ENCODE peak calls at places on chromosomes 1 and 21, in six cellular contexts. U is GM23338, F is OCI-LY7, V is neural progenitor cell, J is GM23248, Q is SK-N-SH. K is an unnamed sample. For H3K4me1, the result is how much of the 10 kb centered on the place peaks cover.

GRCh38 chr1:201264554-201264953 is 18.8 kb upstream of the PKP1 start:
- DNase-seq in U (no peak), F (no peak), V (no peak), J (no peak), Q (no peak), K (no peak)

GRCh38 chr1:212346586-212346985 is 61.4 kb downstream of the PPP2R5A start:
- DNase-seq in U (no peak), F (no peak), V (no peak), J (peak), Q (no peak), K (no peak)

GRCh38 chr1:116947090-116947489 is 37.4 kb downstream of the PTGFRN start:
- DNase-seq in U (no peak), F (no peak), V (no peak), J (no peak), Q (peak), K (no peak)

GRCh38 chr21:41817877-41818855 is 51.3 kb upstream of the RIPK4 start:
- DNase-seq in U (no peak), F (no peak), V (peak), J (no peak), Q (no peak), K (no peak)

GRCh38 chr1:86069757-86070145 is 86.8 kb downstream of the COL24A1 start:
- DNase-seq in U (no peak), F (no peak), V (no peak), J (peak), Q (no peak), K (no peak)

GRCh38 chr1:6275826-6276764 is 15.2 kb upstream of the GPR153 start:
- DNase-seq in U (peak), F (no peak), V (no peak), J (peak), Q (no peak), K (peak)

GRCh38 chr21:32539378-32539777 is 45.9 kb downstream of the TCP10L start:
- DNase-seq in U (no peak), F (no peak), V (no peak), J (no peak), Q (no peak), K (no peak)

GRCh38 chr1:202207292-202207691 is 13.7 kb downstream of the LGR6 start:
- DNase-seq in U (peak), F (no peak), V (peak), J (peak), Q (peak), K (peak)

GRCh38 chr1:84835169-84835568 is 57.8 kb downstream of the LPAR3 start:
- DNase-seq in U (no peak), F (no peak), V (no peak), J (no peak), Q (no peak), K (no peak)

GRCh38 chr1:32893198-32894018 is 7.1 kb downstream of the HPCA start:
- DNase-seq in U (peak), F (peak), V (peak), J (peak), Q (peak), K (peak)

GRCh38 chr1:75908717-75909152 is 23.5 kb downstream of the ASB17 start:
- DNase-seq in U (peak), F (peak), V (peak), J (peak), Q (peak), K (peak)

GRCh38 chr1:70156529-70157120 is 48.8 kb downstream of the LRRC40 start:
- DNase-seq in U (no peak), F (no peak), V (no peak), J (peak), Q (no peak), K (no peak)

GRCh38 chr21:14453339-14453738 is 70.4 kb upstream of the HSPA13 start:
- DNase-seq in U (no peak), F (no peak), V (no peak), J (no peak), Q (no peak), K (peak)

GRCh38 chr1:232845521-232845920 is 40.3 kb downstream of the MAP10 start:
- DNase-seq in U (no peak), F (no peak), V (peak), J (no peak), Q (no peak), K (no peak)

GRCh38 chr1:26072305-26072704 is 4.9 kb upstream of the TRIM63 start:
- DNase-seq in U (no peak), F (no peak), V (no peak), J (no peak), Q (no peak), K (no peak)

GRCh38 chr1:226203693-226204092 is 17.2 kb upstream of the ACBD3 start:
- DNase-seq in U (no peak), F (peak), V (no peak), J (no peak), Q (no peak), K (no peak)

GRCh38 chr1:38815903-38816627 is 43.5 kb downstream of the RRAGC start:
- DNase-seq in U (peak), F (no peak), V (no peak), J (peak), Q (no peak), K (no peak)

GRCh38 chr1:160342520-160342919 is 530 bp downstream of the COPA start:
- DNase-seq in U (no peak), F (peak), V (peak), J (peak), Q (no peak), K (peak)

GRCh38 chr21:28971171-28971570 is 21.5 kb downstream of the LTN1 start:
- DNase-seq in U (peak), F (no peak), V (peak), J (peak), Q (no peak), K (no peak)

GRCh38 chr1:206864939-206865671 is at the start of gene IL20:
- DNase-seq in U (peak), F (peak), V (peak), J (peak), Q (peak), K (peak)

GRCh38 chr1:25210728-25211127 is 21.6 kb downstream of the SYF2 start:
- DNase-seq in U (no peak), F (no peak), V (no peak), J (no peak), Q (no peak), K (no peak)

GRCh38 chr1:29180497-29181412 is 945 bp downstream of the SRSF4 start:
- DNase-seq in U (peak), F (no peak), V (no peak), J (no peak), Q (no peak), K (no peak)

GRCh38 chr1:29179641-29180184 is 2.0 kb downstream of the SRSF4 start:
- DNase-seq in U (no peak), F (no peak), V (no peak), J (peak), Q (no peak), K (no peak)

GRCh38 chr1:29172415-29172814 is 9.3 kb downstream of the SRSF4 start:
- DNase-seq in U (no peak), F (no peak), V (no peak), J (no peak), Q (no peak), K (no peak)

GRCh38 chr1:29177022-29177705 is 4.5 kb downstream of the SRSF4 start:
- DNase-seq in U (no peak), F (no peak), V (no peak), J (peak), Q (no peak), K (no peak)

DNA sequence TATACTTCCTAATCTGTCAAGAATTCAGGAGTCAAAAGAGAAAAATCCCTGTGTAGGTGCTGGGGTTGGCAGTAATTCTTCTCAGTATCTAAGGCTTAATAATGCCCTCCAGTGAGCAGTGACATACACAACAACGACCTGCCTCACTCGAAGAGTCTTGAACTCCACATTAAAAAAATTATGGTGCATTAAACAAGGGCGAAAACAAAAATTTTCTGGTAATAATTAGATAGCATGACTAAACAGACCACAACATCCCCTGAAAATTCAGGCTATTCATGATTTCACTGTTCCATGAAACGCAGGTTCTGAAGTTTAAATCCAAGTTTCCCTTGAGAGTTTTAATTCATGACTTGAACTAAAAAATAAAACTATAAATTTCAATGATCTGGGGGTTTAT is 5.1 kb downstream of the SRSF4 start:
- DNase-seq in U (no peak), F (no peak), V (no peak), J (peak), Q (no peak), K (no peak)
- H3K4me1 ChIP-seq in U (under half), F (under half), V (under half), J (half or more), Q (under half), K (under half)

GRCh38 chr1:183515002-183515689 is 42.8 kb downstream of the SMG7 start:
- DNase-seq in U (no peak), F (no peak), V (no peak), J (peak), Q (no peak), K (peak)
- TF ChIP-seq EZH2phosphoT487 in U (no peak), F (no peak), V (no peak), J (no peak), Q (no peak), K (no peak)

GRCh38 chr1:103362348-103363007 is 163.0 kb upstream of the RNPC3 start:
- DNase-seq in U (no peak), F (no peak), V (no peak), J (no peak), Q (no peak), K (no peak)
- H2AFZ ChIP-seq in U (no peak), F (no peak), V (peak), J (no peak), Q (no peak), K (no peak)

GRCh38 chr1:19465650-19466049 is 19.7 kb downstream of the CAPZB start:
- DNase-seq in U (no peak), F (no peak), V (no peak), J (no peak), Q (no peak), K (no peak)
- H3K4me1 ChIP-seq in U (half or more), F (under half), V (half or more), J (under half), Q (under half), K (half or more)

GRCh38 chr1:163410073-163410522 is 88.3 kb downstream of the NUF2 start:
- DNase-seq in U (peak), F (peak), V (peak), J (peak), Q (peak), K (peak)
- TF ChIP-seq EZH2phosphoT487 in U (no peak), F (no peak), V (no peak), J (no peak), Q (no peak), K (no peak)

GRCh38 chr1:95023399-95024050 is 49.2 kb downstream of the ALG14 start:
- DNase-seq in U (no peak), F (no peak), V (no peak), J (peak), Q (no peak), K (no peak)

GRCh38 chr1:95021794-95022193 is 51.0 kb downstream of the ALG14 start:
- DNase-seq in U (no peak), F (no peak), V (no peak), J (peak), Q (no peak), K (no peak)

GRCh38 chr1:95018602-95019369 is 54.0 kb downstream of the ALG14 start:
- DNase-seq in U (no peak), F (no peak), V (no peak), J (peak), Q (no peak), K (peak)

GRCh38 chr1:95021085-95021484 is 51.7 kb downstream of the ALG14 start:
- DNase-seq in U (no peak), F (no peak), V (no peak), J (no peak), Q (no peak), K (no peak)

DNA sequence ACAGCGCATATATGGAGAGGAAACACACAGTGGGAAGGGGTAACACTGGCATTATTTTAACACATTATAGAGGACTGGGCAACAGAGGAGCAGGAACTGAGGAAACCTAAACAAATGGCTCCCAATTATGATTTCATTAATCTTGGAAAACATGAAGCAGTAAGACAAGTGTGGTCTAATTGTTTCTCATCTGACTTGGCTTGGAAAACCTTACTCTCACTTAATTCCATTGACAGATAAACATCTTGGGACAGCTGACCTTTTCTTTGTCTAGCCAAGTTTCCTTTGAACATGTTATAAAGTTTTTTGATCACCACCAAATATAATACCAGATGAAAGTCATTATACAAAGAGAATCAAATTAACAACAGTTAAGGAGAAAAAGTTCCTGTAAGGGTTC is 50.2 kb downstream of the ALG14 start:
- DNase-seq in U (no peak), F (no peak), V (no peak), J (no peak), Q (no peak), K (no peak)
- H2AFZ ChIP-seq in U (no peak), F (no peak), V (no peak), J (no peak), Q (peak), K (no peak)

GRCh38 chr1:40691538-40692428 is at the start of gene NFYC:
- DNase-seq in U (peak), F (peak), V (peak), J (peak), Q (peak), K (peak)
- H3K4me1 ChIP-seq in U (under half), F (half or more), V (under half), J (under half), Q (under half), K (under half)

DNA sequence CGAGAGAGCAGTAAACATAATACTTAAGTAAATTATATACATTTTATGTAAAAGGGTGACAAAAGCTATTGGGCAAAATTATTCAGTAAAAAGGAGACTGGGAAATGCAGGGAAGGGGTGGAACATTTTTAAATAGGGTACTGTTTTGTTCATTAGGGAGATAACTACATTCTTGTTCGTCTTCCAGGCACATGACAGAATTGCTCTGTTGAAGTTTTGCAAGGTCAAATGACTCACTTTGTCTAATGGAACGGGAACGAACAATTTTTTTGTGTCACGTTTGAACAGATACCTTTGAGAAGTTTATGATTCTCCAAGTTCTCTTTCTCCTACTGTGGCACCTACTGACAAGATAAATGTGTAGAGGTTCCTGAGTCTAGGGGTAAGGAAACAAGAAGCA is 382.3 kb upstream of the ZRANB2 start:
- DNase-seq in U (no peak), F (no peak), V (no peak), J (peak), Q (no peak), K (no peak)
- TF ChIP-seq EZH2phosphoT487 in U (no peak), F (no peak), V (no peak), J (no peak), Q (no peak), K (no peak)

DNA sequence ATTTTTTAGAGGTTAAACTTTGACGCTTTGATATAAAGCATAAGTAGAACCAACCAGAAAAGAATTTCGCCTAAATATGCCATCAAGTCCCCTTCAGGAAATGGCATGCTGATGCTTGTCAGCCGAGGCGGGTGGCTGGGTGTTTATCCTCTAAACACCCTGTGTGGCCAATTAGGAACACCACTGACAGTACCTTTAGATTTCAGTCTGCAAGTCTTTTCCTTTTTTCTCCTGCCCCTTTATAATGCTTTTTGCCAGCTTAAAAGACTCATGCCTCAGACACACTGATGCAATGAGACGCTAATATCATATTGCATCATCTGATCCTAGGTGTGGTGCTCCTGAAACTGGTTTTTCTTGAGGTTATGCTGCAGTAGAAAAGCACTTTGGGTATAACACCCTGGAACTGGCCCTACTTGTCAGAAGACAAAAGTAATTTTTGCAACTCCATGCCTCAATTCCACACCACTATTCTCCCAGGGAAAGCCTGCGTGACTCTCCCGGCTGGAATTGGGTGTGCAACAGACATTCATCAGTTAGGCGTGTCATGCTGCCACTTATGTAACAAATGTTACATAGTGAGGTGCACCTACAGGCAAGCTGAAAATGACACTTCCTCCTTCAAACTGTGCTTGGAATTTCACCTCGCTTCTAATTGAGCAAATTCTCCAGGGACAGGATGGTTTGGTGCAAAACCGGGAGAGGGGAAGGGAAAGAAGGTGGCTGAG is 2.0 kb upstream of the RCC2 start:
- DNase-seq in U (peak), F (peak), V (peak), J (peak), Q (no peak), K (peak)
- H2AFZ ChIP-seq in U (no peak), F (peak), V (no peak), J (peak), Q (no peak), K (no peak)

DNA sequence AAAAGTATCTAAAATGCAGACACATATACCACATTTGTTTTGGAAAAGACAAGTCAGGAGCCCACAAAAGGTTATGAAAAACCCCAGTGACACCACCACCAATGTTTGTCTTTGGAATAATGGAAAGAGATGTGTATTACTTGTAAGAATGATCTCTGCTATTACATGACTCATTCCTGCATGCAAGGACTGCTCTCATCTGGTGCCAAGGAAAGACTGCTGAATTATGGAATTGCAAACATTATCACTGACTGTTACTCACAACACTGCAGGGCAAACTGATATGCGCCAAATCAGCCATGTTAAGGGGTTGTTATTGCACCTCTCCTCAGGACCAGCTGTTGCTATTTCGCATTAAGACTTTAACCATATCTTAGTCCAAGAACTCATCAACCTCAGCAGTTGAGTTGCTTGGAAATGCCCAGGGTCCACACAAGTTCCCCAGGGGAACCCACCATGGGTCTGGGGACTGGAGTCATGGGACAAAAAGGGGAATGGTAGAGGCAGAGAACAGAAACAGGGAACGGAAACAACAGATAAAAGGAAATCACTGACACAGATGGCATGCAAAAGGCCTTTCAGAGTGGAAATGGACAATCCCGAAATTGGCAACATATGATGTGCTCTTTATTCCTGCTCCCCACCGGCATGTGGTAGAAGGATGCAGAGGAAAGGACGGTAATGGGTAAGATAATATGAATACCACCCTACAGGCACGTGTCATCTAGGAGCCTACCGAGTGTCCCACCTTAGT is 34.4 kb downstream of the CAPZB start:
- DNase-seq in U (no peak), F (no peak), V (no peak), J (peak), Q (peak), K (peak)
- H3K4me1 ChIP-seq in U (under half), F (under half), V (under half), J (half or more), Q (half or more), K (half or more)